ENCODE peak calls at places on chromosomes 13 and 19, in eight cellular contexts. T, B, S, M, N, R, K and H are unnamed samples.

GRCh38 chr13:48634631-48635030 is 19.1 kb upstream of the CYSLTR2 start:
- DNase-seq in K (no peak), B (no peak), N (no peak), T (no peak), R (no peak), M (no peak), S (no peak), H (no peak)

GRCh38 chr13:60331249-60332012 is 65.6 kb upstream of the TDRD3 start:
- DNase-seq in T (no peak), B (no peak), N (no peak), K (no peak), S (no peak), R (no peak), M (no peak), H (no peak)

GRCh38 chr19:33522371-33522662 is 726 bp upstream of the PEPD start:
- DNase-seq in R (no peak), B (no peak), K (no peak), N (no peak), S (no peak), T (no peak), M (no peak), H (no peak)

GRCh38 chr19:16325161-16325527 is 518 bp downstream of the KLF2 start:
- DNase-seq in K (peak; percentile 81), N (no peak), B (peak; percentile 52), M (peak; percentile 56), T (peak; percentile 49), S (peak; percentile 53), R (peak; percentile 92), H (no peak)

GRCh38 chr13:78194904-78195639 is 276.4 kb upstream of the EDNRB start:
- DNase-seq in T (no peak), R (no peak), B (no peak), K (no peak), M (peak; percentile 16), S (no peak), N (no peak), H (peak; percentile 5)

GRCh38 chr13:49246850-49247721 is 639 bp upstream of the CDADC1 start:
- DNase-seq in K (no peak), B (no peak), T (no peak), N (no peak), S (no peak), R (no peak), M (no peak), H (no peak)

GRCh38 chr19:55368701-55369563 is 1.3 kb downstream of the IL11 start:
- DNase-seq in K (no peak), T (no peak), M (peak; percentile 89), R (no peak), B (no peak), N (peak; percentile 71), S (no peak), H (no peak)

GRCh38 chr19:10320602-10321416 is 5.0 kb upstream of the FDX2 start:
- DNase-seq in S (no peak), B (no peak), R (no peak), K (no peak), T (no peak), M (no peak), N (no peak), H (no peak)

GRCh38 chr19:18158471-18158870 is 5.5 kb downstream of the PIK3R2 start:
- DNase-seq in M (no peak), T (no peak), R (no peak), S (no peak), B (no peak), K (no peak), N (no peak), H (no peak)

GRCh38 chr19:18160441-18160791 is 7.5 kb downstream of the PIK3R2 start:
- DNase-seq in T (no peak), R (peak; percentile 64), S (peak; percentile 17), B (no peak), M (peak; percentile 41), K (no peak), N (no peak), H (no peak)

GRCh38 chr19:18159810-18160209 is 6.8 kb downstream of the PIK3R2 start:
- DNase-seq in S (no peak), R (no peak), T (no peak), M (no peak), N (no peak), B (no peak), K (no peak), H (no peak)

GRCh38 chr19:18161691-18162039 is 8.7 kb downstream of the PIK3R2 start:
- DNase-seq in T (no peak), B (no peak), N (no peak), S (no peak), R (peak; percentile 83), K (no peak), M (no peak), H (no peak)

DNA sequence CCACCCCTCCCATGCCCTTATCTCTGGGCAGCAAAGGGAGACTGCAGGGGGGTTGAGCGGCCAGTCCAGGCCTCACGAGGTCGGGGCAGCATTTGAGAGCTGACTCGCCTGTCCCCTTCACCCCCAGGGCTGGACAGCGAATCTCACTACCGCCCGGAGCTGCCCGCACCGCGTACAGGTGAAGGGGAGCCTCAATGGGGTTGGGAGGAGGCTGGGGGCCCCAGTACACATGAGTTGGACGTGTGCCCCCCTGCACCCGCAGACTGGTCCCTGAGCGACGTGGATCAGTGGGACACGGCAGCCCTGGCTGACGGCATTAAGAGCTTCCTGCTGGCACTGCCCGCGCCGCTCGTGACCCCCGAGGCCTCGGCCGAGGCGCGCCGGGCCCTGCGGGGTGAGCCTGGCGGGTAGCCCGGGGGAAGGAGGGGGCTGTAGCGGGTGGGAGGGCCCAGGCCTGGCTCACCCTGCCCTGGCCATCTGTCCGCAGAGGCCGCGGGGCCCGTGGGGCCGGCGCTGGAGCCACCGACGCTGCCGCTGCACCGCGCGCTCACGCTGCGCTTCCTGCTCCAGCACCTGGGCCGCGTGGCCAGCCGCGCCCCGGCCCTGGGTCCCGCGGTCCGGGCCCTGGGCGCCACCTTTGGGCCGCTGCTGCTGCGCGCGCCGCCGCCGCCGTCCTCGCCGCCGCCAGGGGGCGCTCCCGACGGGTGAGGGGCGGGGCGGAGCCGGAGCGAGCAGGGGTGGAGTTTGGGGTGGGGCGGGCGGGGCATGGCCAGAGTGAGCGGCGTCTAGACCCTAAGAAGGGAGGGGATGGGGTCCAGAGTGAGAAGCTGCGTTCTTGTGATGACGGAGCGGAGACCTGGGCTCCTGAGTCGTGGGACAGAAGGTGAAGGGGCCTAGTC is 8.1 kb downstream of the PIK3R2 start:
- DNase-seq in K (peak; percentile 89), T (peak; percentile 80), M (peak; percentile 84), B (peak; percentile 78), N (peak; percentile 80), R (peak; percentile 96), S (peak; percentile 80), H (no peak)
- TF ChIP-seq CTCF in K (peak; percentile 53), T (peak; percentile 92), M (no peak), B (peak; percentile 24), N (peak; percentile 99), R (no peak), S (peak; percentile 66), H (peak; percentile 55)

GRCh38 chr13:20495087-20496023 is 30.3 kb downstream of the CRYL1 start:
- DNase-seq in S (peak; percentile 52), K (no peak), N (peak; percentile 68), B (peak; percentile 43), R (no peak), T (peak; percentile 86), M (peak; percentile 84), H (peak; percentile 24)

GRCh38 chr13:20494656-20495055 is 31.0 kb downstream of the CRYL1 start:
- DNase-seq in N (no peak), M (no peak), S (no peak), K (no peak), R (no peak), T (no peak), B (no peak), H (no peak)

GRCh38 chr13:20489185-20489820 is 36.4 kb downstream of the CRYL1 start:
- DNase-seq in K (no peak), T (peak; percentile 72), N (peak; percentile 41), S (no peak), B (no peak), M (no peak), R (no peak), H (no peak)

GRCh38 chr13:20492036-20492435 is 33.6 kb downstream of the CRYL1 start:
- DNase-seq in K (no peak), R (no peak), T (no peak), B (no peak), S (no peak), M (no peak), N (no peak), H (no peak)

DNA sequence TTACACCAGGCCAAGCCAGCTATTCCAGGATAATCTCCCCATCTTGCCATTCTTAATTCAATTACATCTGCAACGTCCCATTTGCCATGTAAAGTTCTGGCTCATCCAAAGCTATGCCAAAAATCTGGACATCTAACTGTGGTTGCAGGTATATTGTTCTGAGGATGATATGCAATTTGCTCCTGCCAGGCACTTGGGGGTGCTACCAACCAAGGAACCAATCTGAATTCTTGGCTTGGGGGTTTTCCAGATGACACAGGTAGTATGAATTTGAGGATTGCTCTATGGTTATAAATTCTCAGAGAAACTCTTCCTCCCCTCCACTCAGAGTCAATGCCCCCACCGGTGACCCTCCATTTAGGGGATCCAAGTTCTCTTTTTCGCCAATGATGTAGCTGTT is 33.0 kb downstream of the CRYL1 start:
- DNase-seq in N (no peak), S (no peak), K (no peak), T (peak; percentile 18), R (no peak), B (no peak), M (peak; percentile 62), H (no peak)
- TF ChIP-seq CTCF in N (no peak), S (no peak), K (peak; percentile 46), T (no peak), R (no peak), B (no peak), M (peak; percentile 40), H (no peak)

GRCh38 chr13:22103628-22104027 is 432.8 kb downstream of the FGF9 start:
- DNase-seq in B (no peak), R (no peak), S (no peak), T (no peak), K (no peak), M (no peak), N (no peak), H (no peak)

GRCh38 chr13:22107549-22107948 is 436.7 kb downstream of the FGF9 start:
- DNase-seq in B (no peak), M (no peak), N (no peak), K (no peak), R (no peak), T (peak; percentile 56), S (no peak), H (no peak)

GRCh38 chr13:22102237-22102636 is 431.4 kb downstream of the FGF9 start:
- DNase-seq in N (no peak), S (no peak), M (no peak), T (no peak), B (no peak), K (no peak), R (no peak), H (no peak)

GRCh38 chr13:22106058-22106457 is 435.2 kb downstream of the FGF9 start:
- DNase-seq in T (no peak), B (no peak), M (no peak), S (no peak), R (no peak), N (no peak), K (no peak), H (no peak)

DNA sequence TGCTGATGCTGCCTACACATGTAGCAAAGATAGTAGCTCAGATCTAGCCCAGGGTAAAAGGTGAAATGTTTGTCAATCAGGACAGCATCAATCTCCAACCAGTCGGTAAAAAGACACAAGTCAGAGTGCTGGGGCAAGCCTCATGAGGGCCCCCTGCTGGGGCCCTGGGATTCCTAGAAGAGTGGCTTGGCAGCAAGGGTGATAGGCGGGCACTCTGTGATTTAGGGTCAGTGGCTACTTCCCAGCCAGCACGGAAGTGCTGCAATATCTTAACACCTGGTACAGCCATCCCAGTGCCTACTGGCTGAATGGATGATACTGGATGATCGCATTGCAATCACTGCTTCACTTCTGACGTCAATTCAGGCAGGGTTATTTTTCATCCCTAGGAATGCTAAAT is 432.2 kb downstream of the FGF9 start:
- DNase-seq in N (no peak), M (no peak), T (peak; percentile 34), B (no peak), R (no peak), K (no peak), S (no peak), H (no peak)
- TF ChIP-seq CTCF in N (no peak), M (no peak), T (no peak), B (no peak), R (no peak), K (no peak), S (no peak), H (no peak)

DNA sequence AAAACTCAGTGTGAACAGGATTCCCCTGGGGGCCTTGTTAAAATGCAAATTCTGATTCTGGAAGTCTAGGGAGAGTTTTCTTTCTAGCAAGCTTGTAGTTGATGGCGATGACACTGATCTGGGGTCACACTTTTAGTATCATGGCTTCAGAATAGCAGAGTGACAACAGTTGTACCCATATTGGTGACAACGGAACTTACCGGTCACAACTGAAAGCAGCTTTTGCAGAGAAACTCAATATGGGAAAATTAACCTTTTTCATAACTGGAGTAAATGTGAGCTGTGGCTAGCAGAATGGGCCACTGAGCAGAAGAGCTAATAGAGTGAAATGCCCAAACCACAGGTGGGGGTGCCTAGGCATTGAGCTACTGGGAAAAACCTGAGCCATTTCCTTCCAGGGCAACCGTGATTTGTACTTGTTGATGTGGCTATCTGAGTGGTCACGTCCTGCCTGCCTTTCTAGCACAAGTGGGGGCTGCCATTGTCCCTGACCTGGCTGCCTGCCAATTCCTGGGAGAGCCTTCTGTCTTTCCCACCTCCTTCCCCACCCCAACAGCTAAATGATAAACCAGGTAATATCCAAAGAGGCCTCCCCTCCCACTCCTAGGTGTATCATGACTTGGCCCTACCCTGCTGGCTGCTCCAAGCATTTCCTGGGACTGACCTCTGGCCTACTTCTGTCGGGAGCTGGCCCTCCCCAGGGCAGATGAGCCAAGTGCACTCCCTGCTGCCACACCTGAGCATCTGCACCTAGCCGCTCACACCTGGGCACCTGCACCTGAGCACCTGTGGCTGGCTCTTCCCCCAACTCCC is 1.7 kb upstream of the SLC10A2 start:
- DNase-seq in N (peak; percentile 36), B (no peak), S (no peak), M (no peak), T (peak; percentile 62), K (no peak), R (no peak), H (no peak)
- TF ChIP-seq CTCF in N (no peak), B (no peak), S (no peak), M (no peak), T (no peak), K (no peak), R (no peak), H (no peak)